ENCODE peak calls at places on chromosomes 2 and 18, in seven cellular contexts. One of them, this sample, is unnamed.

GRCh38 chr18:69585696-69586095 is 185.0 kb downstream of the DOK6 start:
- DNase-seq in prostate gland: no peak
- DNase-seq in IMR-90: no peak
- DNase-seq in A549: no peak
- DNase-seq in uterus: no peak
- DNase-seq in sigmoid colon: no peak
- DNase-seq in heart left ventricle: no peak
- DNase-seq in this sample: no peak

GRCh38 chr2:111143107-111143886 is 22.6 kb downstream of the BCL2L11 start:
- DNase-seq in prostate gland: no peak
- DNase-seq in uterus: no peak
- DNase-seq in A549: no peak
- DNase-seq in heart left ventricle: no peak
- DNase-seq in sigmoid colon: no peak
- DNase-seq in IMR-90: no peak
- DNase-seq in this sample: peak

GRCh38 chr2:207683879-207684627 is 27.4 kb upstream of the CCNYL1 start:
- DNase-seq in A549: peak
- DNase-seq in sigmoid colon: no peak
- DNase-seq in IMR-90: peak
- DNase-seq in heart left ventricle: no peak
- DNase-seq in uterus: no peak
- DNase-seq in prostate gland: no peak
- DNase-seq in this sample: no peak

GRCh38 chr2:67394734-67395133 is 2.4 kb upstream of the ETAA1 start:
- DNase-seq in uterus: no peak
- DNase-seq in IMR-90: peak
- DNase-seq in heart left ventricle: no peak
- DNase-seq in prostate gland: no peak
- DNase-seq in sigmoid colon: no peak
- DNase-seq in A549: peak
- DNase-seq in this sample: peak

GRCh38 chr2:43676322-43677050 is at the start of gene C1GALT1C1L:
- DNase-seq in prostate gland: peak
- DNase-seq in heart left ventricle: peak
- DNase-seq in sigmoid colon: peak
- DNase-seq in uterus: peak
- DNase-seq in IMR-90: peak
- DNase-seq in A549: peak
- DNase-seq in this sample: peak

GRCh38 chr18:44922968-44923367 is 242.3 kb downstream of the SETBP1 start:
- DNase-seq in prostate gland: no peak
- DNase-seq in uterus: no peak
- DNase-seq in sigmoid colon: no peak
- DNase-seq in A549: no peak
- DNase-seq in IMR-90: no peak
- DNase-seq in heart left ventricle: no peak
- DNase-seq in this sample: no peak

GRCh38 chr2:1101011-1101410 is 150.4 kb downstream of the SNTG2 start:
- DNase-seq in heart left ventricle: no peak
- DNase-seq in prostate gland: no peak
- DNase-seq in uterus: no peak
- DNase-seq in sigmoid colon: no peak
- DNase-seq in A549: no peak
- DNase-seq in IMR-90: no peak
- DNase-seq in this sample: no peak

GRCh38 chr2:163834221-163834620 is 98.4 kb upstream of the FIGN start:
- DNase-seq in sigmoid colon: no peak
- DNase-seq in IMR-90: no peak
- DNase-seq in A549: no peak
- DNase-seq in uterus: no peak
- DNase-seq in prostate gland: no peak
- DNase-seq in heart left ventricle: no peak
- DNase-seq in this sample: no peak

GRCh38 chr2:122145805-122146204 is 390.4 kb downstream of the TSN start:
- DNase-seq in A549: no peak
- DNase-seq in heart left ventricle: no peak
- DNase-seq in uterus: no peak
- DNase-seq in prostate gland: no peak
- DNase-seq in IMR-90: no peak
- DNase-seq in sigmoid colon: no peak
- DNase-seq in this sample: no peak

GRCh38 chr2:172113617-172114016 is 10.9 kb upstream of the DLX2 start:
- DNase-seq in uterus: no peak
- DNase-seq in A549: peak
- DNase-seq in IMR-90: peak
- DNase-seq in sigmoid colon: no peak
- DNase-seq in prostate gland: no peak
- DNase-seq in heart left ventricle: no peak
- DNase-seq in this sample: no peak

GRCh38 chr2:73870084-73870483 is 22.7 kb upstream of the ACTG2 start:
- DNase-seq in A549: no peak
- DNase-seq in IMR-90: peak
- DNase-seq in prostate gland: peak
- DNase-seq in uterus: peak
- DNase-seq in sigmoid colon: peak
- DNase-seq in heart left ventricle: peak
- DNase-seq in this sample: no peak

GRCh38 chr2:12856934-12857660 is 140.4 kb downstream of the TRIB2 start:
- DNase-seq in sigmoid colon: no peak
- DNase-seq in uterus: no peak
- DNase-seq in prostate gland: no peak
- DNase-seq in A549: no peak
- DNase-seq in IMR-90: peak
- DNase-seq in heart left ventricle: no peak
- DNase-seq in this sample: no peak

GRCh38 chr18:69387181-69387580 is 13.5 kb upstream of the DOK6 start:
- DNase-seq in sigmoid colon: no peak
- DNase-seq in prostate gland: no peak
- DNase-seq in heart left ventricle: no peak
- DNase-seq in uterus: no peak
- DNase-seq in A549: no peak
- DNase-seq in IMR-90: no peak
- DNase-seq in this sample: no peak

GRCh38 chr18:3667255-3668137 is 217.5 kb downstream of the TGIF1 start:
- DNase-seq in sigmoid colon: no peak
- DNase-seq in heart left ventricle: no peak
- DNase-seq in IMR-90: no peak
- DNase-seq in uterus: no peak
- DNase-seq in A549: no peak
- DNase-seq in prostate gland: no peak
- DNase-seq in this sample: no peak

GRCh38 chr2:209368924-209369323 is 54.9 kb upstream of the MAP2 start:
- DNase-seq in prostate gland: peak
- DNase-seq in heart left ventricle: peak
- DNase-seq in sigmoid colon: no peak
- DNase-seq in IMR-90: peak
- DNase-seq in A549: peak
- DNase-seq in uterus: no peak
- DNase-seq in this sample: peak

GRCh38 chr18:61329398-61329797 is 3.8 kb upstream of the CDH20 start:
- DNase-seq in uterus: no peak
- DNase-seq in prostate gland: no peak
- DNase-seq in sigmoid colon: no peak
- DNase-seq in IMR-90: no peak
- DNase-seq in A549: no peak
- DNase-seq in heart left ventricle: no peak
- DNase-seq in this sample: no peak

GRCh38 chr2:11835403-11835802 is 89.0 kb downstream of the LPIN1 start:
- DNase-seq in prostate gland: no peak
- DNase-seq in IMR-90: no peak
- DNase-seq in A549: no peak
- DNase-seq in sigmoid colon: no peak
- DNase-seq in uterus: no peak
- DNase-seq in heart left ventricle: no peak
- DNase-seq in this sample: no peak

GRCh38 chr2:71348302-71348701 is 16.7 kb downstream of the ZNF638 start:
- DNase-seq in prostate gland: no peak
- DNase-seq in heart left ventricle: no peak
- DNase-seq in A549: peak
- DNase-seq in uterus: no peak
- DNase-seq in IMR-90: peak
- DNase-seq in sigmoid colon: no peak
- DNase-seq in this sample: no peak

GRCh38 chr2:83251473-83251872 is 1207.6 kb downstream of the SUCLG1 start:
- DNase-seq in uterus: no peak
- DNase-seq in prostate gland: no peak
- DNase-seq in heart left ventricle: no peak
- DNase-seq in sigmoid colon: no peak
- DNase-seq in IMR-90: no peak
- DNase-seq in A549: no peak
- DNase-seq in this sample: no peak

GRCh38 chr2:181573140-181573736 is 83.7 kb downstream of the CERKL start:
- DNase-seq in sigmoid colon: no peak
- DNase-seq in IMR-90: peak
- DNase-seq in uterus: no peak
- DNase-seq in A549: peak
- DNase-seq in prostate gland: no peak
- DNase-seq in heart left ventricle: no peak
- DNase-seq in this sample: no peak
- TF ChIP-seq CTCF in sigmoid colon: peak
- TF ChIP-seq CTCF in IMR-90: peak
- TF ChIP-seq CTCF in uterus: peak
- TF ChIP-seq CTCF in A549: peak
- TF ChIP-seq CTCF in prostate gland: no peak
- TF ChIP-seq CTCF in heart left ventricle: peak
- TF ChIP-seq CTCF in this sample: no peak

DNA sequence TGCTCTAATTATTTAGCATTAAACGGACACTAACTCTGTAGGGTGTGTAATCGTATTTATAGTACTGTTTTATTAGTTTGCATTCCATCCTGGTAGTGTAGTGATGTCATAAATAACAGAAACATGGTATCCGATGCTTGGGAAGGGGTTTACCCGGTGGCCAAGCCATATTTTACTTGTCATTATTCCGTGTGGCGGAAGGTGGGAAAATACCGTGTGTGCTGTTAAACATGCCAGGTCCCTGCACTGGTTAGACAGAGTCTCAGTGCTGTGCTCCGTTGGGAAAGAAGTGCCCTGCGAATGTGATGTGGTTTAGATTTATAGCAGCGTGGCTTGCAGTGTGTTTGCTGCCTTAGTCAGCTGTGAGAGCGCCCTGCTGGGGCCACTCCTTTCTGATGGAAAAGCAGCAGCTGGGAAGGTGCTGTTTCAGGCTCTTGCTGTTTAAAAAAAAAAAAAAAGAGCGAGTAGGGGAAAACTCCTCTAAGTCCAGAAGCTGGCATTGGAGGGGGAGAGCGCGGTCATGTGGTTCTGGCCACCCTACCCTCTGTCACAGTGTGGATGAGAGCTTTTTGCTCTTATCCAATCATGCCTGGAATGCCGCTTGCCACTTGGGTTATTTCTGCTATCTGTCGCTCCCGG is 211.0 kb downstream of the NEDD4L start:
- DNase-seq in prostate gland: peak
- DNase-seq in uterus: no peak
- DNase-seq in heart left ventricle: peak
- DNase-seq in sigmoid colon: peak
- DNase-seq in A549: no peak
- DNase-seq in IMR-90: peak
- DNase-seq in this sample: no peak
- TF ChIP-seq POLR2A in prostate gland: no peak
- TF ChIP-seq POLR2A in uterus: no peak
- TF ChIP-seq POLR2A in heart left ventricle: no peak
- TF ChIP-seq POLR2A in sigmoid colon: no peak
- TF ChIP-seq POLR2A in A549: no peak
- TF ChIP-seq POLR2A in IMR-90: no peak
- TF ChIP-seq POLR2A in this sample: no peak

GRCh38 chr2:240355962-240356361 is 79.5 kb upstream of the GPC1 start:
- DNase-seq in IMR-90: no peak
- DNase-seq in heart left ventricle: no peak
- DNase-seq in prostate gland: no peak
- DNase-seq in uterus: no peak
- DNase-seq in sigmoid colon: no peak
- DNase-seq in A549: no peak
- DNase-seq in this sample: no peak
- TF ChIP-seq CTCF in IMR-90: no peak
- TF ChIP-seq CTCF in heart left ventricle: no peak
- TF ChIP-seq CTCF in prostate gland: no peak
- TF ChIP-seq CTCF in uterus: no peak
- TF ChIP-seq CTCF in sigmoid colon: no peak
- TF ChIP-seq CTCF in A549: no peak
- TF ChIP-seq CTCF in this sample: no peak

GRCh38 chr18:13548944-13549878 is 177.1 kb downstream of the FAM210A start:
- DNase-seq in prostate gland: peak
- DNase-seq in uterus: no peak
- DNase-seq in sigmoid colon: no peak
- DNase-seq in heart left ventricle: no peak
- DNase-seq in A549: no peak
- DNase-seq in IMR-90: no peak
- DNase-seq in this sample: no peak
- TF ChIP-seq POLR2A in prostate gland: no peak
- TF ChIP-seq POLR2A in uterus: no peak
- TF ChIP-seq POLR2A in sigmoid colon: no peak
- TF ChIP-seq POLR2A in heart left ventricle: no peak
- TF ChIP-seq POLR2A in A549: no peak
- TF ChIP-seq POLR2A in IMR-90: no peak
- TF ChIP-seq POLR2A in this sample: no peak

DNA sequence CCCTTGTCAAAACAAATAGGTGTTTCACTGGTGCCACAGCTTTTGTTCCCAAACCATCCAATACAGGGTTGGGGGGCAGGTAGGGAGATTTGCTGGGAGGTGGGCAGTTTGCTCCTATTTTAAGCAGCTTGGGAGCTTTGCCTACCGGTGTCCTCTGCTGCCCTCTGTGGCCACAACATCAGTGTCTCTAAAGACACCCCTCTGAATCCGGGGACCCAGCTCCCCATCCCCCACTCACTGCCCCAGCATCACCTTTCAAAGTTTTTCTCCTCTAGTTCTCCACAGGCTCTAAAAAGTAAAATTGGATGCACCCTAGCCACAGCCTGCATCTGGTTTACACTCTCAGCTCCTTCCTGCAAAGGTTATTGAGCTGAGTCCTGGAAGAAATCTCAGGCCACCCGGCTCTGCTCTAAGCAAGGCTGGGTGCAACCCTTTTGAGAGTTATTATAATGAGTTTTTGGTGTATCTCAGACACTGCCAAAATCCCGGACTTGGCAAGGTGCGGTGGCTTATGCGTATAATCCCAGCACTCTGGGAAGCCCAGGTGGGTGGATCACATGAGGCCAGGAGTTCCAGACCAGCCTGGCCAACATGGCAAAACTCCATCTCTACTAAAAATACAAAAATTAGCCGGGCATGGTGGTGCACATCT is 2.9 kb upstream of the EPAS1 start:
- DNase-seq in IMR-90: no peak
- DNase-seq in sigmoid colon: no peak
- DNase-seq in heart left ventricle: no peak
- DNase-seq in uterus: no peak
- DNase-seq in prostate gland: no peak
- DNase-seq in A549: peak
- DNase-seq in this sample: no peak
- TF ChIP-seq CTCF in IMR-90: peak
- TF ChIP-seq CTCF in sigmoid colon: peak
- TF ChIP-seq CTCF in heart left ventricle: peak
- TF ChIP-seq CTCF in uterus: no peak
- TF ChIP-seq CTCF in prostate gland: no peak
- TF ChIP-seq CTCF in A549: peak
- TF ChIP-seq CTCF in this sample: no peak